ENCODE peak calls at places on chromosomes 2 and 18, in nine cellular contexts. N is SJSA1; F is small intestine; G is stimulated activated CD4-positive, alpha-beta T cell treated with anti-CD3 and anti-CD28 coated beads, Interleukin-12 subunit alpha, Interleukin-12 subunit beta, amount 100 ng/mL, for 24 hours; O is HT-29; S is AG04449; K is dermis blood vessel endothelial cell; T is NCI-H2081; W is HL-60. B is an unnamed sample.

GRCh38 chr2:240390091-240391073 is 45.1 kb upstream of the GPC1 start:
- DNase-seq in N (no peak), F (no peak), G (no peak), O (no peak), S (no peak), K (peak; percentile 11), T (no peak), W (no peak), B (no peak)

GRCh38 chr2:40244251-40245010 is 207.5 kb downstream of the SLC8A1 start:
- DNase-seq in N (peak; percentile 59), F (peak; percentile 64), G (no peak), O (peak; percentile 74), S (peak; percentile 55), K (peak; percentile 69), T (peak; percentile 79), W (peak; percentile 8), B (peak; percentile 53)

GRCh38 chr18:79533146-79533545 is 137.4 kb downstream of the NFATC1 start:
- DNase-seq in N (no peak), F (no peak), G (no peak), O (no peak), S (no peak), K (no peak), T (no peak), W (no peak), B (no peak)

GRCh38 chr2:235027558-235028214 is 75.9 kb downstream of the SH3BP4 start:
- DNase-seq in N (peak; percentile 88), F (no peak), G (no peak), O (peak; percentile 63), S (peak; percentile 49), K (peak; percentile 73), T (peak; percentile 45), W (no peak), B (peak; percentile 50)

GRCh38 chr18:32104516-32104915 is 12.8 kb downstream of the RNF138 start:
- DNase-seq in N (no peak), F (no peak), G (no peak), O (no peak), S (no peak), K (no peak), T (no peak), W (no peak), B (no peak)

GRCh38 chr2:144671695-144672094 is 151.8 kb upstream of the ZEB2 start:
- DNase-seq in N (no peak), F (no peak), G (no peak), O (no peak), S (no peak), K (no peak), T (no peak), W (peak; percentile 67), B (no peak)

GRCh38 chr18:62420513-62421209 is 95.6 kb downstream of the TNFRSF11A start:
- DNase-seq in N (peak; percentile 55), F (peak; percentile 96), G (peak; percentile 39), O (peak; percentile 88), S (no peak), K (peak; percentile 90), T (no peak), W (no peak), B (peak; percentile 56)

GRCh38 chr18:11995445-11996189 is 14.3 kb downstream of the IMPA2 start:
- DNase-seq in N (peak; percentile 64), F (peak; percentile 79), G (peak; percentile 16), O (peak; percentile 87), S (no peak), K (peak; percentile 88), T (peak; percentile 61), W (peak; percentile 83), B (peak; percentile 75)

GRCh38 chr18:55097406-55098170 is 138.3 kb upstream of the CCDC68 start:
- DNase-seq in N (no peak), F (no peak), G (no peak), O (peak; percentile 88), S (no peak), K (peak; percentile 68), T (peak; percentile 6), W (no peak), B (peak; percentile 9)

GRCh38 chr2:28507806-28508764 is 12.2 kb downstream of the PLB1 start:
- DNase-seq in N (no peak), F (peak; percentile 87), G (no peak), O (peak; percentile 81), S (no peak), K (peak; percentile 7), T (peak; percentile 61), W (no peak), B (no peak)

GRCh38 chr2:162928356-162928755 is 89.8 kb upstream of the KCNH7 start:
- DNase-seq in N (no peak), F (no peak), G (no peak), O (no peak), S (no peak), K (no peak), T (no peak), W (peak; percentile 83), B (no peak)

GRCh38 chr2:177906041-177906718 is 166.4 kb downstream of the PDE11A start:
- DNase-seq in N (peak; percentile 55), F (peak; percentile 68), G (peak; percentile 20), O (peak; percentile 85), S (no peak), K (peak; percentile 71), T (peak; percentile 79), W (peak; percentile 30), B (peak; percentile 81)

GRCh38 chr2:112799291-112799975 is 15.1 kb upstream of the IL1A start:
- DNase-seq in N (no peak), F (no peak), G (no peak), O (no peak), S (no peak), K (no peak), T (no peak), W (no peak), B (no peak)

GRCh38 chr2:211132586-211132985 is 576.2 kb downstream of the CPS1 start:
- DNase-seq in N (no peak), F (no peak), G (no peak), O (no peak), S (no peak), K (peak; percentile 1), T (no peak), W (no peak), B (no peak)

GRCh38 chr2:232444409-232445148 is 11.4 kb upstream of the ALPI start:
- DNase-seq in N (peak; percentile 78), F (peak; percentile 75), G (peak; percentile 61), O (peak; percentile 80), S (no peak), K (peak; percentile 82), T (peak; percentile 38), W (peak; percentile 41), B (peak; percentile 86)

GRCh38 chr2:165874445-165875039 is 79.0 kb downstream of the TTC21B start:
- DNase-seq in N (no peak), F (peak; percentile 80), G (no peak), O (peak; percentile 73), S (peak; percentile 34), K (peak; percentile 70), T (peak; percentile 76), W (peak; percentile 23), B (peak; percentile 85)

GRCh38 chr2:229660951-229661350 is 53.4 kb downstream of the DNER start:
- DNase-seq in N (no peak), F (no peak), G (no peak), O (no peak), S (no peak), K (peak; percentile 21), T (no peak), W (no peak), B (peak; percentile 13)

GRCh38 chr18:79903787-79904356 is 47.6 kb downstream of the SLC66A2 start:
- DNase-seq in N (peak; percentile 41), F (no peak), G (no peak), O (no peak), S (no peak), K (no peak), T (no peak), W (no peak), B (no peak)

GRCh38 chr2:16553222-16553621 is 112.4 kb downstream of the CYRIA start:
- DNase-seq in N (no peak), F (peak; percentile 39), G (no peak), O (peak; percentile 44), S (no peak), K (peak; percentile 74), T (peak; percentile 11), W (peak; percentile 5), B (peak; percentile 78)

GRCh38 chr2:31997653-31998052 is 13.2 kb downstream of the MEMO1 start:
- DNase-seq in N (no peak), F (no peak), G (no peak), O (no peak), S (no peak), K (peak; percentile 41), T (no peak), W (no peak), B (peak; percentile 60)

GRCh38 chr2:27965841-27966240 is 75.3 kb downstream of the BABAM2 start:
- DNase-seq in N (no peak), F (no peak), G (no peak), O (no peak), S (no peak), K (no peak), T (no peak), W (no peak), B (no peak)

GRCh38 chr2:203817147-203817546 is 50.4 kb upstream of the CTLA4 start:
- DNase-seq in N (peak; percentile 11), F (no peak), G (no peak), O (no peak), S (no peak), K (no peak), T (no peak), W (no peak), B (no peak)

GRCh38 chr2:173681891-173682655 is 283.1 kb downstream of the SP3 start:
- DNase-seq in N (no peak), F (no peak), G (no peak), O (no peak), S (no peak), K (no peak), T (no peak), W (no peak), B (no peak)

GRCh38 chr2:111123751-111124150 is 3.0 kb downstream of the BCL2L11 start:
- DNase-seq in N (no peak), F (no peak), G (no peak), O (no peak), S (no peak), K (no peak), T (no peak), W (no peak), B (no peak)

GRCh38 chr18:69898241-69898861 is 49.3 kb downstream of the CD226 start:
- DNase-seq in N (no peak), F (no peak), G (no peak), O (no peak), S (no peak), K (no peak), T (no peak), W (no peak), B (no peak)

GRCh38 chr18:50013363-50014138 is 181.4 kb downstream of the MYO5B start:
- DNase-seq in N (no peak), F (no peak), G (no peak), O (no peak), S (no peak), K (no peak), T (no peak), W (no peak), B (no peak)

GRCh38 chr2:191544511-191545062 is 133.3 kb upstream of the NABP1 start:
- DNase-seq in N (no peak), F (no peak), G (no peak), O (no peak), S (no peak), K (no peak), T (peak; percentile 16), W (no peak), B (no peak)

GRCh38 chr2:239729681-239730566 is 295.2 kb downstream of the NDUFA10 start:
- DNase-seq in N (no peak), F (no peak), G (no peak), O (no peak), S (no peak), K (no peak), T (no peak), W (no peak), B (no peak)

GRCh38 chr18:827093-827677 is 15.1 kb upstream of the YES1 start:
- DNase-seq in N (no peak), F (no peak), G (no peak), O (no peak), S (no peak), K (no peak), T (no peak), W (no peak), B (no peak)

GRCh38 chr2:158730621-158730905 is 64.6 kb upstream of the DAPL1 start:
- DNase-seq in N (no peak), F (no peak), G (no peak), O (no peak), S (no peak), K (no peak), T (no peak), W (no peak), B (no peak)

GRCh38 chr2:235607541-235608199 is 113.8 kb downstream of the AGAP1 start:
- DNase-seq in N (no peak), F (no peak), G (no peak), O (no peak), S (no peak), K (no peak), T (no peak), W (no peak), B (no peak)

B was measured in A673.